ENCODE peak calls at places on chromosomes 7 and 10, in seven cellular contexts. One of them, this sample, is unnamed.

GRCh38 chr7:34158754-34159153 is 253.4 kb downstream of the BMPER start:
- DNase-seq in IMR-90: peak
- DNase-seq in mesendoderm: peak
- DNase-seq in neuronal stem cell: no peak
- DNase-seq in mesenchymal stem cell: no peak
- DNase-seq in H1: peak
- DNase-seq in trophoblast cell: no peak
- DNase-seq in this sample: peak

GRCh38 chr10:103442031-103442461 is 10.1 kb downstream of the CALHM2 start:
- DNase-seq in IMR-90: peak
- DNase-seq in mesendoderm: no peak
- DNase-seq in neuronal stem cell: no peak
- DNase-seq in mesenchymal stem cell: peak
- DNase-seq in H1: no peak
- DNase-seq in trophoblast cell: no peak
- DNase-seq in this sample: no peak

GRCh38 chr10:84214046-84214572 is 11.2 kb downstream of the LRIT2 start:
- DNase-seq in IMR-90: no peak
- DNase-seq in mesendoderm: no peak
- DNase-seq in neuronal stem cell: no peak
- DNase-seq in mesenchymal stem cell: no peak
- DNase-seq in H1: peak
- DNase-seq in trophoblast cell: no peak
- DNase-seq in this sample: peak

GRCh38 chr7:50446542-50446960 is 3.6 kb downstream of the FIGNL1 start:
- DNase-seq in IMR-90: peak
- DNase-seq in mesendoderm: peak
- DNase-seq in neuronal stem cell: no peak
- DNase-seq in mesenchymal stem cell: peak
- DNase-seq in H1: no peak
- DNase-seq in trophoblast cell: peak
- DNase-seq in this sample: no peak

GRCh38 chr7:28672397-28672797 is 260.1 kb downstream of the CREB5 start:
- DNase-seq in IMR-90: no peak
- DNase-seq in mesendoderm: peak
- DNase-seq in neuronal stem cell: peak
- DNase-seq in mesenchymal stem cell: no peak
- DNase-seq in H1: no peak
- DNase-seq in trophoblast cell: peak
- DNase-seq in this sample: no peak

GRCh38 chr7:148650232-148650858 is 48.4 kb upstream of the CUL1 start:
- DNase-seq in IMR-90: peak
- DNase-seq in mesendoderm: no peak
- DNase-seq in neuronal stem cell: no peak
- DNase-seq in mesenchymal stem cell: peak
- DNase-seq in H1: no peak
- DNase-seq in trophoblast cell: no peak
- DNase-seq in this sample: no peak

GRCh38 chr10:44382981-44383748 is 1.7 kb downstream of the CXCL12 start:
- DNase-seq in IMR-90: no peak
- DNase-seq in mesendoderm: peak
- DNase-seq in neuronal stem cell: no peak
- DNase-seq in mesenchymal stem cell: no peak
- DNase-seq in H1: no peak
- DNase-seq in trophoblast cell: no peak
- DNase-seq in this sample: peak

GRCh38 chr10:100743626-100744135 is 1.7 kb upstream of the PAX2 start:
- DNase-seq in IMR-90: peak
- DNase-seq in mesendoderm: peak
- DNase-seq in neuronal stem cell: no peak
- DNase-seq in mesenchymal stem cell: peak
- DNase-seq in H1: no peak
- DNase-seq in trophoblast cell: peak
- DNase-seq in this sample: peak

GRCh38 chr10:122288917-122289316 is 17.8 kb downstream of the BTBD16 start:
- DNase-seq in IMR-90: no peak
- DNase-seq in mesendoderm: no peak
- DNase-seq in neuronal stem cell: no peak
- DNase-seq in mesenchymal stem cell: no peak
- DNase-seq in H1: no peak
- DNase-seq in trophoblast cell: no peak
- DNase-seq in this sample: no peak

GRCh38 chr7:25069900-25070443 is 55.1 kb downstream of the CYCS start:
- DNase-seq in IMR-90: peak
- DNase-seq in mesendoderm: peak
- DNase-seq in neuronal stem cell: peak
- DNase-seq in mesenchymal stem cell: peak
- DNase-seq in H1: peak
- DNase-seq in trophoblast cell: peak
- DNase-seq in this sample: peak

GRCh38 chr7:120988591-120989299 is at the start of gene CPED1:
- DNase-seq in IMR-90: peak
- DNase-seq in mesendoderm: peak
- DNase-seq in neuronal stem cell: peak
- DNase-seq in mesenchymal stem cell: peak
- DNase-seq in H1: peak
- DNase-seq in trophoblast cell: peak
- DNase-seq in this sample: peak

GRCh38 chr7:107982918-107983389 is 20.0 kb downstream of the LAMB1 start:
- DNase-seq in IMR-90: peak
- DNase-seq in mesendoderm: no peak
- DNase-seq in neuronal stem cell: no peak
- DNase-seq in mesenchymal stem cell: no peak
- DNase-seq in H1: no peak
- DNase-seq in trophoblast cell: no peak
- DNase-seq in this sample: no peak

GRCh38 chr10:35300063-35300699 is 36.1 kb upstream of the CCNY start:
- DNase-seq in IMR-90: peak
- DNase-seq in mesendoderm: peak
- DNase-seq in neuronal stem cell: no peak
- DNase-seq in mesenchymal stem cell: peak
- DNase-seq in H1: no peak
- DNase-seq in trophoblast cell: peak
- DNase-seq in this sample: no peak

GRCh38 chr10:33006342-33006887 is 48.4 kb upstream of the ITGB1 start:
- DNase-seq in IMR-90: no peak
- DNase-seq in mesendoderm: no peak
- DNase-seq in neuronal stem cell: no peak
- DNase-seq in mesenchymal stem cell: no peak
- DNase-seq in H1: no peak
- DNase-seq in trophoblast cell: no peak
- DNase-seq in this sample: no peak

GRCh38 chr7:95012001-95012400 is 104.6 kb downstream of the PPP1R9A start:
- DNase-seq in IMR-90: no peak
- DNase-seq in mesendoderm: no peak
- DNase-seq in neuronal stem cell: no peak
- DNase-seq in mesenchymal stem cell: no peak
- DNase-seq in H1: no peak
- DNase-seq in trophoblast cell: no peak
- DNase-seq in this sample: no peak

GRCh38 chr10:79179404-79180309 is 110.9 kb downstream of the ZMIZ1 start:
- DNase-seq in IMR-90: no peak
- DNase-seq in mesendoderm: peak
- DNase-seq in neuronal stem cell: peak
- DNase-seq in mesenchymal stem cell: peak
- DNase-seq in H1: no peak
- DNase-seq in trophoblast cell: no peak
- DNase-seq in this sample: peak

GRCh38 chr7:83861-84632 is 108.3 kb upstream of the FAM20C start:
- DNase-seq in IMR-90: no peak
- DNase-seq in mesendoderm: no peak
- DNase-seq in neuronal stem cell: no peak
- DNase-seq in mesenchymal stem cell: no peak
- DNase-seq in H1: no peak
- DNase-seq in trophoblast cell: no peak
- DNase-seq in this sample: peak

DNA sequence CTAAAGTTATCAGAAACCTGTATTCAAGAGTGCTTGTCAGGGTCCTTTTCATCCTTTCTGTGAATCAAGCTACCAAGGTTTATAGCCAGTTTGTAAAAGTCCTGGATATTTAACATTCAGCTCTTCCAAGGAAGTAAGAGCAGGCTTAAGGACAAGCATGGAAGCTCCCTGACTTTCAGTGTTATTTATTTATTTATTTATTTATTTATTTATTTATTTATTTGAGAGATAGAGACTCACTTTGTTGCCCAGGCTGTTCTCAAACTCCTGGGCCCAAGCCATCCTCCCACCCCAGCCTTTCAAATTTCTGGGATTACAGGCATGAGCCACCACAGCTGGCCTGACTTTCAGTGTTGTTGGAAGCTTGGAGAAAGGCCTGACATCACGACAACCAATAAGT is 44.4 kb upstream of the RELN start:
- DNase-seq in IMR-90: no peak
- DNase-seq in mesendoderm: no peak
- DNase-seq in neuronal stem cell: no peak
- DNase-seq in mesenchymal stem cell: no peak
- DNase-seq in H1: no peak
- DNase-seq in trophoblast cell: no peak
- DNase-seq in this sample: no peak
- H2BK120ac ChIP-seq in IMR-90: no peak
- H2BK120ac ChIP-seq in mesendoderm: no peak
- H2BK120ac ChIP-seq in neuronal stem cell: no peak
- H2BK120ac ChIP-seq in mesenchymal stem cell: no peak
- H2BK120ac ChIP-seq in H1: no peak
- H2BK120ac ChIP-seq in trophoblast cell: no peak
- H2BK120ac ChIP-seq in this sample: no peak

DNA sequence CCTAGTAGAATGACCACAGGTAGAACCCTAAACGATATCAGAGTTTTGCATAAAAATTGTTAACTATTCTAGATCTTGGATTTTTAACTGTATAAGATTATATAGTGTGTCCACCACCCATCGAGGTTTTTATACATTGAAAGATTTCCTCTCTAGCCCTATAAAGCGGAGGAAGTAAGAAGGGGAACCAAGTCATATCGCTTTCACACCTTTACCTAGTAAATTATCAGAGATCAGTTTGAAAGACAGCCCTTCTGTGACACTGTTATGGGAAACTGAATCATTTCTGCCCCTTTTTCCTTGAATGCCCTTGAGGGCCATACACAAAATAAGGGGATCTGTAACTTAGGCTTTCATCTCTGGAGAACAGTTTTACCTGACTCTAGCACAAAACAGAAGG is 8.3 kb upstream of the GPR37 start:
- DNase-seq in IMR-90: no peak
- DNase-seq in mesendoderm: no peak
- DNase-seq in neuronal stem cell: no peak
- DNase-seq in mesenchymal stem cell: no peak
- DNase-seq in H1: no peak
- DNase-seq in trophoblast cell: no peak
- DNase-seq in this sample: no peak
- H2BK120ac ChIP-seq in IMR-90: no peak
- H2BK120ac ChIP-seq in mesendoderm: no peak
- H2BK120ac ChIP-seq in neuronal stem cell: no peak
- H2BK120ac ChIP-seq in mesenchymal stem cell: no peak
- H2BK120ac ChIP-seq in H1: no peak
- H2BK120ac ChIP-seq in trophoblast cell: no peak
- H2BK120ac ChIP-seq in this sample: no peak

GRCh38 chr10:64039208-64039607 is 518.0 kb downstream of the REEP3 start:
- DNase-seq in IMR-90: no peak
- DNase-seq in mesendoderm: no peak
- DNase-seq in neuronal stem cell: no peak
- DNase-seq in mesenchymal stem cell: no peak
- DNase-seq in H1: no peak
- DNase-seq in trophoblast cell: no peak
- DNase-seq in this sample: no peak

GRCh38 chr10:64036306-64036930 is 515.2 kb downstream of the REEP3 start:
- DNase-seq in IMR-90: no peak
- DNase-seq in mesendoderm: no peak
- DNase-seq in neuronal stem cell: no peak
- DNase-seq in mesenchymal stem cell: no peak
- DNase-seq in H1: no peak
- DNase-seq in trophoblast cell: no peak
- DNase-seq in this sample: no peak

GRCh38 chr10:64038097-64038496 is 516.9 kb downstream of the REEP3 start:
- DNase-seq in IMR-90: no peak
- DNase-seq in mesendoderm: no peak
- DNase-seq in neuronal stem cell: no peak
- DNase-seq in mesenchymal stem cell: no peak
- DNase-seq in H1: no peak
- DNase-seq in trophoblast cell: no peak
- DNase-seq in this sample: no peak

GRCh38 chr10:64033710-64034109 is 512.5 kb downstream of the REEP3 start:
- DNase-seq in IMR-90: no peak
- DNase-seq in mesendoderm: no peak
- DNase-seq in neuronal stem cell: no peak
- DNase-seq in mesenchymal stem cell: no peak
- DNase-seq in H1: no peak
- DNase-seq in trophoblast cell: no peak
- DNase-seq in this sample: no peak

DNA sequence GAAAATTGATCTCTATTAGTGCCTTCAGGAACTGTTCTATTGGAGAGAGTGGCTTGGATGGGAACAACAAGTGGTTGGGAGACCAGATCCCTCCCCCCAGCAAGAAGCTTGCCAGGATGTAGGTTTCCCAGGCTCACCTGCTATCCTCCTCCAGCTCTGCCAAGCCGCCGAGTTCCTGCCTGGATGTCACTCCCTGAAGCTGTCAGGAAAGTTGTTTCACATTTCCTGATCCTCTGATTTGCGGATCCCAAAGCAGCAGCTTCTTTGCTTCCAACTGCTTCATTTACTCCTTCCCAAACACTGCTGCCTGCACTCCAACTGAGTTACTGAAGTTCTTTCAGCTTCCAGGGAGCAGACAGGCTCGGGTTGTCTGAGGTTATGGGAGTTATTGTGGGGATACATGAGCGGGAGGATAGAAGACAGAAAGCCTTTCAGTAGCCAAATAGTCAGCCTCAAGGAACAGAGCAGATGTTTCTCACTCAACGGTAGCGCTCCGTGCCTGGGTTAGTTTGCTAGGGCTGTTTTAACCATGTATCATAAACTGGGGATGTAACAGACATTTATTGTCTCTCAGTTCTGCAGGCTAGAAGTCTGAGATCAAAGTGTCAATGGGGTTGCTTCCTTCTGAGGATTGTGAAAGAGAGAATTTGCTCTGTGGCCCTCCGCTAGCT is 515.9 kb downstream of the REEP3 start:
- DNase-seq in IMR-90: no peak
- DNase-seq in mesendoderm: no peak
- DNase-seq in neuronal stem cell: no peak
- DNase-seq in mesenchymal stem cell: no peak
- DNase-seq in H1: no peak
- DNase-seq in trophoblast cell: no peak
- DNase-seq in this sample: no peak
- H2BK120ac ChIP-seq in IMR-90: no peak
- H2BK120ac ChIP-seq in mesendoderm: no peak
- H2BK120ac ChIP-seq in neuronal stem cell: no peak
- H2BK120ac ChIP-seq in mesenchymal stem cell: no peak
- H2BK120ac ChIP-seq in H1: no peak
- H2BK120ac ChIP-seq in trophoblast cell: no peak
- H2BK120ac ChIP-seq in this sample: no peak

DNA sequence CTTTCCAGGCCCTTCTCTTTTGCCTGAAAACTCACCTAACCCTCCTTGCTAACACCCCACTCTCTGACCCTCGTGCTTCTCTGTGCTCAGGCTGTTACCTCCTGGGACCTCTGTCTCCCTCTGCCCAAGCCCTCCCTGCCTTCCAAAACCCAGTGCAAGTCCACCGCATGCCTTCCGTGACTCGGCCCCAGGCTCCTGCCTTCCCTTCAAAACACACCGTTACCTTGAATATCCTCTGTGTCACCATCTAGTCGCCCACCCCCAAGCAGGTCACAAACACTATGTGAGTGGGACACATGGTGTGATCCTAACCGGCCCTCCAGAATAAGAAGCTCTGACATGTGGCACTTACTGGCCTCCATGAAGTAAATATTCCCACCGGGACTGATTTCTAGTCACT is 176.7 kb downstream of the GRID1 start:
- DNase-seq in IMR-90: no peak
- DNase-seq in mesendoderm: no peak
- DNase-seq in neuronal stem cell: no peak
- DNase-seq in mesenchymal stem cell: no peak
- DNase-seq in H1: no peak
- DNase-seq in trophoblast cell: no peak
- DNase-seq in this sample: no peak
- H2BK120ac ChIP-seq in IMR-90: no peak
- H2BK120ac ChIP-seq in mesendoderm: no peak
- H2BK120ac ChIP-seq in neuronal stem cell: no peak
- H2BK120ac ChIP-seq in mesenchymal stem cell: no peak
- H2BK120ac ChIP-seq in H1: no peak
- H2BK120ac ChIP-seq in trophoblast cell: no peak
- H2BK120ac ChIP-seq in this sample: no peak